ENCODE peak calls at places on chromosome 10, in nine cellular contexts. One of them, this sample, is unnamed.
A peak's percentile ranks its signal among the peaks of the same experiment; 100 is the strongest.

GRCh38 chr10:51860257-51860656 is 160.9 kb upstream of the CSTF2T start:
- DNase-seq in upper lobe of left lung: no peak
- DNase-seq in MM.1S: peak; percentile 92
- DNase-seq in endodermal cell: no peak
- DNase-seq in upper lobe of right lung: no peak
- DNase-seq in fibroblast of mammary gland: peak; percentile 83
- DNase-seq in PC-3: peak; percentile 52
- DNase-seq in IMR-90: peak; percentile 39
- DNase-seq in hepatocyte: no peak
- DNase-seq in this sample: no peak

GRCh38 chr10:30645340-30645827 is 15.8 kb upstream of the LYZL2 start:
- DNase-seq in hepatocyte: peak; percentile 36
- DNase-seq in upper lobe of right lung: no peak
- DNase-seq in IMR-90: peak; percentile 47
- DNase-seq in upper lobe of left lung: no peak
- DNase-seq in PC-3: peak; percentile 31
- DNase-seq in MM.1S: peak; percentile 41
- DNase-seq in fibroblast of mammary gland: peak; percentile 49
- DNase-seq in endodermal cell: peak; percentile 64
- DNase-seq in this sample: no peak

GRCh38 chr10:43939939-43940810 is 291.5 kb upstream of the ZNF32 start:
- DNase-seq in IMR-90: peak; percentile 46
- DNase-seq in upper lobe of left lung: no peak
- DNase-seq in fibroblast of mammary gland: peak; percentile 32
- DNase-seq in endodermal cell: peak; percentile 34
- DNase-seq in hepatocyte: peak; percentile 23
- DNase-seq in PC-3: no peak
- DNase-seq in upper lobe of right lung: peak; percentile 17
- DNase-seq in MM.1S: no peak
- DNase-seq in this sample: no peak

GRCh38 chr10:33237736-33238624 is 96.5 kb downstream of the NRP1 start:
- DNase-seq in endodermal cell: peak; percentile 55
- DNase-seq in hepatocyte: peak; percentile 68
- DNase-seq in upper lobe of left lung: no peak
- DNase-seq in fibroblast of mammary gland: peak; percentile 96
- DNase-seq in IMR-90: peak; percentile 99
- DNase-seq in PC-3: peak; percentile 100
- DNase-seq in MM.1S: no peak
- DNase-seq in upper lobe of right lung: no peak
- DNase-seq in this sample: no peak

GRCh38 chr10:132570771-132571564 is 33.4 kb downstream of the INPP5A start:
- DNase-seq in PC-3: no peak
- DNase-seq in endodermal cell: peak; percentile 61
- DNase-seq in upper lobe of right lung: peak; percentile 68
- DNase-seq in IMR-90: no peak
- DNase-seq in upper lobe of left lung: peak; percentile 65
- DNase-seq in MM.1S: peak; percentile 69
- DNase-seq in hepatocyte: no peak
- DNase-seq in fibroblast of mammary gland: no peak
- DNase-seq in this sample: no peak

GRCh38 chr10:43136995-43137700 is 1.1 kb upstream of the CSGALNACT2 start:
- DNase-seq in hepatocyte: no peak
- DNase-seq in upper lobe of left lung: no peak
- DNase-seq in MM.1S: no peak
- DNase-seq in IMR-90: peak; percentile 21
- DNase-seq in upper lobe of right lung: no peak
- DNase-seq in PC-3: peak; percentile 22
- DNase-seq in endodermal cell: no peak
- DNase-seq in fibroblast of mammary gland: peak; percentile 70
- DNase-seq in this sample: no peak

GRCh38 chr10:132687181-132687892 is 98.6 kb downstream of the NKX6-2 start:
- DNase-seq in upper lobe of right lung: peak; percentile 55
- DNase-seq in MM.1S: no peak
- DNase-seq in PC-3: no peak
- DNase-seq in IMR-90: no peak
- DNase-seq in hepatocyte: no peak
- DNase-seq in upper lobe of left lung: peak; percentile 58
- DNase-seq in endodermal cell: peak; percentile 35
- DNase-seq in fibroblast of mammary gland: no peak
- DNase-seq in this sample: no peak

GRCh38 chr10:78844956-78845355 is 223.8 kb upstream of the ZMIZ1 start:
- DNase-seq in hepatocyte: no peak
- DNase-seq in MM.1S: no peak
- DNase-seq in endodermal cell: no peak
- DNase-seq in IMR-90: no peak
- DNase-seq in upper lobe of left lung: no peak
- DNase-seq in upper lobe of right lung: no peak
- DNase-seq in PC-3: peak; percentile 53
- DNase-seq in fibroblast of mammary gland: no peak
- DNase-seq in this sample: no peak

GRCh38 chr10:17578603-17579002 is 38.6 kb downstream of the HACD1 start:
- DNase-seq in fibroblast of mammary gland: no peak
- DNase-seq in IMR-90: no peak
- DNase-seq in endodermal cell: no peak
- DNase-seq in hepatocyte: no peak
- DNase-seq in upper lobe of left lung: no peak
- DNase-seq in PC-3: no peak
- DNase-seq in MM.1S: no peak
- DNase-seq in upper lobe of right lung: no peak
- DNase-seq in this sample: no peak

GRCh38 chr10:49488056-49488455 is 50.9 kb downstream of the ERCC6 start:
- DNase-seq in PC-3: no peak
- DNase-seq in endodermal cell: no peak
- DNase-seq in IMR-90: no peak
- DNase-seq in MM.1S: no peak
- DNase-seq in fibroblast of mammary gland: no peak
- DNase-seq in upper lobe of right lung: no peak
- DNase-seq in upper lobe of left lung: no peak
- DNase-seq in hepatocyte: peak; percentile 58
- DNase-seq in this sample: no peak

GRCh38 chr10:5423774-5424173 is 11.4 kb downstream of the NET1 start:
- DNase-seq in fibroblast of mammary gland: no peak
- DNase-seq in hepatocyte: no peak
- DNase-seq in upper lobe of left lung: no peak
- DNase-seq in upper lobe of right lung: no peak
- DNase-seq in MM.1S: no peak
- DNase-seq in PC-3: no peak
- DNase-seq in IMR-90: no peak
- DNase-seq in endodermal cell: no peak
- DNase-seq in this sample: no peak

GRCh38 chr10:92419740-92420553 is 129.0 kb downstream of the MARCHF5 start:
- DNase-seq in MM.1S: no peak
- DNase-seq in PC-3: no peak
- DNase-seq in upper lobe of left lung: peak; percentile 88
- DNase-seq in hepatocyte: peak; percentile 42
- DNase-seq in IMR-90: peak; percentile 31
- DNase-seq in upper lobe of right lung: peak; percentile 75
- DNase-seq in endodermal cell: peak; percentile 88
- DNase-seq in fibroblast of mammary gland: peak; percentile 40
- DNase-seq in this sample: no peak
- H3K4me3 ChIP-seq in MM.1S: no peak overlapping the region
- H3K4me3 ChIP-seq in PC-3: no peak overlapping the region
- H3K4me3 ChIP-seq in upper lobe of left lung: no peak overlapping the region
- H3K4me3 ChIP-seq in hepatocyte: peak overlapping the region; percentile 23
- H3K4me3 ChIP-seq in IMR-90: no peak overlapping the region
- H3K4me3 ChIP-seq in upper lobe of right lung: peak overlapping the region; percentile 34
- H3K4me3 ChIP-seq in endodermal cell: peak overlapping the region; percentile 40
- H3K4me3 ChIP-seq in fibroblast of mammary gland: peak overlapping the region; percentile 20
- H3K4me3 ChIP-seq in this sample: no peak overlapping the region

DNA sequence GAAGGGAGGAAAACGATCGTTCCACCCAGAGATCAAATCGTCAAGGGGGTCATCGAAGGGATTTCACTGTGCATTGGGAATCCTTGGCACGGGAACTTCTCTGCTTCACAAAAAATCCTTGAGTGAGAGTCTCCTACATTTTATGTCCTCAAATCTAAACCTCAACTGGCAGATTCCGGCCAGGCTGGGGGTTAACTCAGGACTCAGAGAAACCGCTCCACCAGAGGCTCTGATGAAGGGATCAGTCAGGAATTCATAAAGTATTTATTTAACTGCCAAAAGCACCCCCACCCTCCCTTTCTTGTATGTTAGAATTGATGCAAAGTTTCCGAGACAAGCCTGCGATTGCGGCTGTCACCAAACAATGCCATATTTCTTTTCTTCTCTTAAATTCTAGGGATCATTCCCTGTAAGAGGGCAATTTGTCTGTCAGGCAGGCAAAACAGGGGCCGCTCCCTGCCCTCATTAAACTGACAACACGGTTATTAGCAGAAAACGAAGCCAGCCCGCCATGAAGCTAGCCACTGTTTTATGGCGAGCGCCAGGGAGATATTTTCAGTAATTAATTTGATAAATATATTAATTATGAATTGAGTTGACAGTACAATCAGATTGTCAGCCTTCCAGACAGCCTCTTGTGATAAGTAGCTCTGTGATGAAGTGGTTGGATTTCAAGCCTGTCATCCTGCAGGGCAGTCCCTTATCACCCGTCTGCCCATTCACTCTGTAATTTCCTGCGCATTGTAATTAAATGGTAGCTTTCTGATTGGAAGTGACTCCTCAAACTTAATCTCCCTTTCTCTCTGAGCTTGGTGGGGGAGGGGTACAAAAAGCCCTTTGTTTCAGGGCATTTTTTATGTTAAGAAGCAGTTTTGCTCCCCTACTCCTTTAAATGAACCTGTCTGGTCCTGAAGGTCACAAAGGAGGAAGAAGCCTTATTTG is 153.0 kb upstream of the GPR26 start:
- DNase-seq in upper lobe of right lung: no peak
- DNase-seq in endodermal cell: no peak
- DNase-seq in PC-3: no peak
- DNase-seq in IMR-90: no peak
- DNase-seq in MM.1S: no peak
- DNase-seq in upper lobe of left lung: no peak
- DNase-seq in hepatocyte: no peak
- DNase-seq in fibroblast of mammary gland: no peak
- DNase-seq in this sample: no peak
- TF ChIP-seq CTCF in upper lobe of right lung: no peak
- TF ChIP-seq CTCF in endodermal cell: no peak
- TF ChIP-seq CTCF in PC-3: no peak
- TF ChIP-seq CTCF in IMR-90: no peak
- TF ChIP-seq CTCF in MM.1S: no peak
- TF ChIP-seq CTCF in upper lobe of left lung: no peak
- TF ChIP-seq CTCF in hepatocyte: no peak
- TF ChIP-seq CTCF in fibroblast of mammary gland: no peak
- TF ChIP-seq CTCF in this sample: no peak

GRCh38 chr10:120421250-120421649 is 35.8 kb upstream of the PLPP4 start:
- DNase-seq in fibroblast of mammary gland: no peak
- DNase-seq in upper lobe of right lung: no peak
- DNase-seq in IMR-90: no peak
- DNase-seq in PC-3: no peak
- DNase-seq in upper lobe of left lung: no peak
- DNase-seq in endodermal cell: no peak
- DNase-seq in hepatocyte: no peak
- DNase-seq in MM.1S: no peak
- DNase-seq in this sample: no peak

GRCh38 chr10:120420421-120420820 is 36.6 kb upstream of the PLPP4 start:
- DNase-seq in upper lobe of left lung: no peak
- DNase-seq in hepatocyte: no peak
- DNase-seq in endodermal cell: no peak
- DNase-seq in PC-3: no peak
- DNase-seq in MM.1S: no peak
- DNase-seq in upper lobe of right lung: no peak
- DNase-seq in fibroblast of mammary gland: no peak
- DNase-seq in IMR-90: no peak
- DNase-seq in this sample: no peak

GRCh38 chr10:120414946-120415345 is 42.1 kb upstream of the PLPP4 start:
- DNase-seq in PC-3: no peak
- DNase-seq in IMR-90: no peak
- DNase-seq in upper lobe of right lung: no peak
- DNase-seq in hepatocyte: no peak
- DNase-seq in upper lobe of left lung: no peak
- DNase-seq in MM.1S: no peak
- DNase-seq in fibroblast of mammary gland: no peak
- DNase-seq in endodermal cell: no peak
- DNase-seq in this sample: no peak

GRCh38 chr10:120415709-120416330 is 41.2 kb upstream of the PLPP4 start:
- DNase-seq in PC-3: peak; percentile 88
- DNase-seq in fibroblast of mammary gland: peak; percentile 49
- DNase-seq in upper lobe of right lung: no peak
- DNase-seq in MM.1S: no peak
- DNase-seq in upper lobe of left lung: no peak
- DNase-seq in endodermal cell: no peak
- DNase-seq in IMR-90: peak; percentile 38
- DNase-seq in hepatocyte: no peak
- DNase-seq in this sample: no peak
- H3K4me3 ChIP-seq in PC-3: peak overlapping the region; percentile 35
- H3K4me3 ChIP-seq in fibroblast of mammary gland: no peak overlapping the region
- H3K4me3 ChIP-seq in upper lobe of right lung: no peak overlapping the region
- H3K4me3 ChIP-seq in MM.1S: no peak overlapping the region
- H3K4me3 ChIP-seq in upper lobe of left lung: no peak overlapping the region
- H3K4me3 ChIP-seq in endodermal cell: no peak overlapping the region
- H3K4me3 ChIP-seq in IMR-90: no peak overlapping the region
- H3K4me3 ChIP-seq in hepatocyte: no peak overlapping the region
- H3K4me3 ChIP-seq in this sample: no peak overlapping the region

GRCh38 chr10:128028508-128029279 is 97.5 kb downstream of the MKI67 start:
- DNase-seq in PC-3: no peak
- DNase-seq in endodermal cell: no peak
- DNase-seq in upper lobe of left lung: peak; percentile 61
- DNase-seq in MM.1S: no peak
- DNase-seq in IMR-90: no peak
- DNase-seq in hepatocyte: no peak
- DNase-seq in upper lobe of right lung: no peak
- DNase-seq in fibroblast of mammary gland: no peak
- DNase-seq in this sample: no peak

GRCh38 chr10:128026620-128027281 is 99.5 kb downstream of the MKI67 start:
- DNase-seq in IMR-90: no peak
- DNase-seq in MM.1S: peak; percentile 94
- DNase-seq in upper lobe of left lung: no peak
- DNase-seq in fibroblast of mammary gland: no peak
- DNase-seq in endodermal cell: no peak
- DNase-seq in PC-3: no peak
- DNase-seq in upper lobe of right lung: no peak
- DNase-seq in hepatocyte: no peak
- DNase-seq in this sample: no peak

GRCh38 chr10:128025951-128026350 is 100.3 kb downstream of the MKI67 start:
- DNase-seq in PC-3: no peak
- DNase-seq in upper lobe of left lung: peak; percentile 27
- DNase-seq in fibroblast of mammary gland: no peak
- DNase-seq in MM.1S: no peak
- DNase-seq in upper lobe of right lung: no peak
- DNase-seq in hepatocyte: no peak
- DNase-seq in IMR-90: no peak
- DNase-seq in endodermal cell: no peak
- DNase-seq in this sample: no peak

GRCh38 chr10:128027822-128028507 is 98.3 kb downstream of the MKI67 start:
- DNase-seq in fibroblast of mammary gland: no peak
- DNase-seq in endodermal cell: no peak
- DNase-seq in MM.1S: no peak
- DNase-seq in IMR-90: no peak
- DNase-seq in hepatocyte: no peak
- DNase-seq in upper lobe of left lung: peak; percentile 51
- DNase-seq in PC-3: no peak
- DNase-seq in upper lobe of right lung: no peak
- DNase-seq in this sample: no peak

DNA sequence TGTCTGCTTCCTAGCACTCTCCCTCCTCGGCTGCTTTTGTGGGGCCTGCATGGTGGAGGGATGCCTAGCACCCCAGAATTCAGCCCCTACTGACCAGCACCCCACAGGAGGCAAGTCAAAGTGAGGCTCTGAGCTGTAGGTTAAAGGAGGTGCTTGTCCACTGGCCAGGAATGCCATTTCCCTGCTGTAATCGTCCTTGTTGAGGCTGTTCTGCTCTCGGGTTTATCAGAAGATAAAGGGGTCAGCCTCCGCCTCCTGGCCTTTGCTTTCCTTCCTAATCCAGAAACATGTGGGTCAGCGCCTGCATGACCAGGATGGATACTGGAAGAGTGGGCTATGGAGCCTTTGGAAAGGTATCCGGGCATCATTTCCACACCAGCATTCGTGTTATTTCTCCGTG is 98.9 kb downstream of the MKI67 start:
- DNase-seq in upper lobe of right lung: no peak
- DNase-seq in IMR-90: no peak
- DNase-seq in endodermal cell: no peak
- DNase-seq in PC-3: no peak
- DNase-seq in fibroblast of mammary gland: no peak
- DNase-seq in upper lobe of left lung: no peak
- DNase-seq in MM.1S: no peak
- DNase-seq in hepatocyte: no peak
- DNase-seq in this sample: no peak
- TF ChIP-seq CTCF in upper lobe of right lung: no peak
- TF ChIP-seq CTCF in IMR-90: no peak
- TF ChIP-seq CTCF in endodermal cell: no peak
- TF ChIP-seq CTCF in PC-3: no peak
- TF ChIP-seq CTCF in fibroblast of mammary gland: no peak
- TF ChIP-seq CTCF in upper lobe of left lung: no peak
- TF ChIP-seq CTCF in MM.1S: no peak
- TF ChIP-seq CTCF in hepatocyte: no peak
- TF ChIP-seq CTCF in this sample: no peak

This sample was measured in CD8-positive, alpha-beta T cell.